ENCODE peak calls at places on chromosome 12, in eight cellular contexts. One of them, this sample, is unnamed.

GRCh38 chr12:66459944-66460482 is 157.7 kb downstream of the HELB start:
- DNase-seq in H1: no peak
- DNase-seq in fibroblast of lung: no peak
- DNase-seq in colonic mucosa: no peak
- DNase-seq in CD8-positive, alpha-beta memory T cell: no peak
- DNase-seq in mammary epithelial cell: no peak
- DNase-seq in OCI-LY7: no peak
- DNase-seq in spleen: no peak
- DNase-seq in this sample: no peak

GRCh38 chr12:85835810-85836715 is at the start of gene RASSF9:
- DNase-seq in H1: no peak
- DNase-seq in fibroblast of lung: peak; percentile 95
- DNase-seq in colonic mucosa: peak; percentile 40
- DNase-seq in CD8-positive, alpha-beta memory T cell: no peak
- DNase-seq in mammary epithelial cell: peak; percentile 86
- DNase-seq in OCI-LY7: no peak
- DNase-seq in spleen: no peak
- DNase-seq in this sample: peak; percentile 68

GRCh38 chr12:103632554-103633216 is 45.6 kb downstream of the STAB2 start:
- DNase-seq in H1: peak; percentile 86
- DNase-seq in fibroblast of lung: no peak
- DNase-seq in colonic mucosa: peak; percentile 80
- DNase-seq in CD8-positive, alpha-beta memory T cell: no peak
- DNase-seq in mammary epithelial cell: peak; percentile 70
- DNase-seq in OCI-LY7: peak; percentile 70
- DNase-seq in spleen: peak; percentile 84
- DNase-seq in this sample: no peak

GRCh38 chr12:110741795-110742717 is 635 bp downstream of the PPP1CC start:
- DNase-seq in H1: no peak
- DNase-seq in fibroblast of lung: peak; percentile 44
- DNase-seq in colonic mucosa: peak; percentile 46
- DNase-seq in CD8-positive, alpha-beta memory T cell: peak; percentile 13
- DNase-seq in mammary epithelial cell: peak; percentile 32
- DNase-seq in OCI-LY7: peak; percentile 57
- DNase-seq in spleen: no peak
- DNase-seq in this sample: no peak

GRCh38 chr12:53577941-53578352 is 48.2 kb downstream of the ATF7 start:
- DNase-seq in H1: no peak
- DNase-seq in fibroblast of lung: no peak
- DNase-seq in colonic mucosa: no peak
- DNase-seq in CD8-positive, alpha-beta memory T cell: no peak
- DNase-seq in mammary epithelial cell: no peak
- DNase-seq in OCI-LY7: no peak
- DNase-seq in spleen: no peak
- DNase-seq in this sample: no peak

GRCh38 chr12:12655061-12655460 is 40.9 kb downstream of the GPR19 start:
- DNase-seq in H1: no peak
- DNase-seq in fibroblast of lung: no peak
- DNase-seq in colonic mucosa: no peak
- DNase-seq in CD8-positive, alpha-beta memory T cell: no peak
- DNase-seq in mammary epithelial cell: no peak
- DNase-seq in OCI-LY7: no peak
- DNase-seq in spleen: no peak
- DNase-seq in this sample: no peak

GRCh38 chr12:92292016-92292415 is 146.4 kb upstream of the BTG1 start:
- DNase-seq in H1: no peak
- DNase-seq in fibroblast of lung: no peak
- DNase-seq in colonic mucosa: no peak
- DNase-seq in CD8-positive, alpha-beta memory T cell: no peak
- DNase-seq in mammary epithelial cell: no peak
- DNase-seq in OCI-LY7: no peak
- DNase-seq in spleen: no peak
- DNase-seq in this sample: no peak

GRCh38 chr12:51886021-51886710 is 1.7 kb upstream of the ANKRD33 start:
- DNase-seq in H1: no peak
- DNase-seq in fibroblast of lung: peak; percentile 92
- DNase-seq in colonic mucosa: peak; percentile 59
- DNase-seq in CD8-positive, alpha-beta memory T cell: peak; percentile 28
- DNase-seq in mammary epithelial cell: peak; percentile 73
- DNase-seq in OCI-LY7: peak; percentile 73
- DNase-seq in spleen: peak; percentile 86
- DNase-seq in this sample: peak; percentile 87

GRCh38 chr12:26195641-26196423 is 459 bp downstream of the SSPN start:
- DNase-seq in H1: no peak
- DNase-seq in fibroblast of lung: peak; percentile 62
- DNase-seq in colonic mucosa: peak; percentile 60
- DNase-seq in CD8-positive, alpha-beta memory T cell: no peak
- DNase-seq in mammary epithelial cell: peak; percentile 70
- DNase-seq in OCI-LY7: no peak
- DNase-seq in spleen: peak; percentile 81
- DNase-seq in this sample: peak; percentile 59

GRCh38 chr12:58465418-58465817 is 454.9 kb downstream of the LRIG3 start:
- DNase-seq in H1: no peak
- DNase-seq in fibroblast of lung: peak; percentile 50
- DNase-seq in colonic mucosa: no peak
- DNase-seq in CD8-positive, alpha-beta memory T cell: no peak
- DNase-seq in mammary epithelial cell: no peak
- DNase-seq in OCI-LY7: no peak
- DNase-seq in spleen: no peak
- DNase-seq in this sample: no peak

GRCh38 chr12:6772729-6773661 is 675 bp downstream of the LAG3 start:
- DNase-seq in H1: no peak
- DNase-seq in fibroblast of lung: no peak
- DNase-seq in colonic mucosa: no peak
- DNase-seq in CD8-positive, alpha-beta memory T cell: no peak
- DNase-seq in mammary epithelial cell: no peak
- DNase-seq in OCI-LY7: no peak
- DNase-seq in spleen: no peak
- DNase-seq in this sample: no peak
- H3K4me3 ChIP-seq in H1: peak overlapping the region; percentile 32
- H3K4me3 ChIP-seq in fibroblast of lung: no peak overlapping the region
- H3K4me3 ChIP-seq in colonic mucosa: peak overlapping the region; percentile 9
- H3K4me3 ChIP-seq in CD8-positive, alpha-beta memory T cell: peak overlapping the region; percentile 40
- H3K4me3 ChIP-seq in mammary epithelial cell: no peak overlapping the region
- H3K4me3 ChIP-seq in OCI-LY7: no peak overlapping the region
- H3K4me3 ChIP-seq in spleen: peak overlapping the region; percentile 29
- H3K4me3 ChIP-seq in this sample: no peak overlapping the region

GRCh38 chr12:19584734-19585133 is 145.4 kb downstream of the AEBP2 start:
- DNase-seq in H1: no peak
- DNase-seq in fibroblast of lung: no peak
- DNase-seq in colonic mucosa: no peak
- DNase-seq in CD8-positive, alpha-beta memory T cell: peak; percentile 22
- DNase-seq in mammary epithelial cell: no peak
- DNase-seq in OCI-LY7: no peak
- DNase-seq in spleen: no peak
- DNase-seq in this sample: no peak
- H3K9me3 ChIP-seq in H1: peaks cover 29% of the 10 kb centered on the region
- H3K9me3 ChIP-seq in fibroblast of lung: no peaks in the 10 kb centered on the region
- H3K9me3 ChIP-seq in colonic mucosa: no peaks in the 10 kb centered on the region
- H3K9me3 ChIP-seq in CD8-positive, alpha-beta memory T cell: peaks cover 23% of the 10 kb centered on the region
- H3K9me3 ChIP-seq in mammary epithelial cell: no peaks in the 10 kb centered on the region
- H3K9me3 ChIP-seq in OCI-LY7: no peaks in the 10 kb centered on the region
- H3K9me3 ChIP-seq in spleen: peaks cover 56% of the 10 kb centered on the region
- H3K9me3 ChIP-seq in this sample: no peaks in the 10 kb centered on the region

DNA sequence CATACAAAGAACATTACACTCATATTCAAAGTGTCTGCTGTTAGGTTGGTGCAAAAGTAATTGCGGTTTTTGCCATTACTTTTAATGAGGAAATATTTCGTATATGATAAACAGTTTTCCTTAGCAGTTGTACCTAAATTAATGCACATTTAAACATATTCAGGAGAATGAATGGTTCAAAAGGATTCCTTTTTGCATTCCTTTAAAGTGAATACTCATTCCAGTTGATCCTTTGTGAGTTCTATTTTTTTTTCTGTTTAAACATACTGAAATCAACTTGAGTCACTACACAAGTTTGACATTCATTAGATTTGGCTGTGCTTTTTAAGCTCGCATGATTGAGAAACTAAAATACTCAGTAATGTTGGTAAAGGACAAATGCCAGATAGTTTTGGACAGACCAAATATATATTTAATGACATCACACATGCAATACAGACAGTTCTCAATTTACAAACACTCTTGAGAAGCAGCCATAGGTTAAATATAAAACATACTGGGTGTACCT is 13.8 kb upstream of the SLC38A2 start:
- DNase-seq in H1: no peak
- DNase-seq in fibroblast of lung: peak; percentile 98
- DNase-seq in colonic mucosa: no peak
- DNase-seq in CD8-positive, alpha-beta memory T cell: no peak
- DNase-seq in mammary epithelial cell: peak; percentile 86
- DNase-seq in OCI-LY7: no peak
- DNase-seq in spleen: no peak
- DNase-seq in this sample: no peak
- H3K4me3 ChIP-seq in H1: no peak overlapping the region
- H3K4me3 ChIP-seq in fibroblast of lung: no peak overlapping the region
- H3K4me3 ChIP-seq in colonic mucosa: no peak overlapping the region
- H3K4me3 ChIP-seq in CD8-positive, alpha-beta memory T cell: no peak overlapping the region
- H3K4me3 ChIP-seq in mammary epithelial cell: no peak overlapping the region
- H3K4me3 ChIP-seq in OCI-LY7: peak overlapping the region; percentile 45
- H3K4me3 ChIP-seq in spleen: no peak overlapping the region
- H3K4me3 ChIP-seq in this sample: peak overlapping the region; percentile 36

GRCh38 chr12:132951649-132952048 is 4.5 kb downstream of the ZNF605 start:
- DNase-seq in H1: no peak
- DNase-seq in fibroblast of lung: no peak
- DNase-seq in colonic mucosa: no peak
- DNase-seq in CD8-positive, alpha-beta memory T cell: no peak
- DNase-seq in mammary epithelial cell: no peak
- DNase-seq in OCI-LY7: no peak
- DNase-seq in spleen: no peak
- DNase-seq in this sample: no peak
- H3K9me3 ChIP-seq in H1: peaks cover 65% of the 10 kb centered on the region
- H3K9me3 ChIP-seq in fibroblast of lung: peaks cover 24% of the 10 kb centered on the region
- H3K9me3 ChIP-seq in colonic mucosa: peaks cover 6% of the 10 kb centered on the region
- H3K9me3 ChIP-seq in CD8-positive, alpha-beta memory T cell: no peaks in the 10 kb centered on the region
- H3K9me3 ChIP-seq in mammary epithelial cell: peaks cover 49% of the 10 kb centered on the region
- H3K9me3 ChIP-seq in OCI-LY7: peaks cover 34% of the 10 kb centered on the region
- H3K9me3 ChIP-seq in spleen: peaks cover 72% of the 10 kb centered on the region
- H3K9me3 ChIP-seq in this sample: peaks cover 46% of the 10 kb centered on the region

GRCh38 chr12:552466-552865 is 92.7 kb downstream of the B4GALNT3 start:
- DNase-seq in H1: no peak
- DNase-seq in fibroblast of lung: no peak
- DNase-seq in colonic mucosa: no peak
- DNase-seq in CD8-positive, alpha-beta memory T cell: no peak
- DNase-seq in mammary epithelial cell: no peak
- DNase-seq in OCI-LY7: no peak
- DNase-seq in spleen: peak; percentile 44
- DNase-seq in this sample: peak; percentile 69

GRCh38 chr12:553216-554000 is 93.7 kb downstream of the B4GALNT3 start:
- DNase-seq in H1: no peak
- DNase-seq in fibroblast of lung: no peak
- DNase-seq in colonic mucosa: no peak
- DNase-seq in CD8-positive, alpha-beta memory T cell: peak; percentile 72
- DNase-seq in mammary epithelial cell: no peak
- DNase-seq in OCI-LY7: peak; percentile 72
- DNase-seq in spleen: peak; percentile 78
- DNase-seq in this sample: no peak

GRCh38 chr12:556498-556897 is 96.8 kb downstream of the B4GALNT3 start:
- DNase-seq in H1: no peak
- DNase-seq in fibroblast of lung: no peak
- DNase-seq in colonic mucosa: no peak
- DNase-seq in CD8-positive, alpha-beta memory T cell: no peak
- DNase-seq in mammary epithelial cell: no peak
- DNase-seq in OCI-LY7: no peak
- DNase-seq in spleen: no peak
- DNase-seq in this sample: peak; percentile 53

GRCh38 chr12:550473-551260 is 90.9 kb downstream of the B4GALNT3 start:
- DNase-seq in H1: no peak
- DNase-seq in fibroblast of lung: no peak
- DNase-seq in colonic mucosa: no peak
- DNase-seq in CD8-positive, alpha-beta memory T cell: no peak
- DNase-seq in mammary epithelial cell: no peak
- DNase-seq in OCI-LY7: no peak
- DNase-seq in spleen: peak; percentile 61
- DNase-seq in this sample: peak; percentile 69

DNA sequence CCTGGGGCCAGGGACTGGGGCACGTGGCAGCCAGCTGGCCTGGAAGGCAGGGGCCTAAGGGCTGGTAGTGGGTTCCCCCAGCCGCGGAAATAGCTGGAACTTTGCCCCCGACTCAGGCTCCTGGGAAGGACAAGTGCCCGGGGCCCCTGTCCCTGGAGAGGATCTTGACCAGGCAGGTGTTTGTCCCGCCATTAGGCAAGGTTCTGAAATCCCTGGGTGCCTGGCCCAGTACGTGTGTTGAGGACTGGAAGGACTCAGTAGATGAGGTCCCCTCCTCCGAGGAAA is 94.2 kb downstream of the B4GALNT3 start:
- DNase-seq in H1: no peak
- DNase-seq in fibroblast of lung: no peak
- DNase-seq in colonic mucosa: no peak
- DNase-seq in CD8-positive, alpha-beta memory T cell: no peak
- DNase-seq in mammary epithelial cell: no peak
- DNase-seq in OCI-LY7: no peak
- DNase-seq in spleen: peak; percentile 58
- DNase-seq in this sample: no peak
- H3K4me3 ChIP-seq in H1: no peak overlapping the region
- H3K4me3 ChIP-seq in fibroblast of lung: no peak overlapping the region
- H3K4me3 ChIP-seq in colonic mucosa: no peak overlapping the region
- H3K4me3 ChIP-seq in CD8-positive, alpha-beta memory T cell: peak overlapping the region; percentile 32
- H3K4me3 ChIP-seq in mammary epithelial cell: no peak overlapping the region
- H3K4me3 ChIP-seq in OCI-LY7: peak overlapping the region; percentile 65
- H3K4me3 ChIP-seq in spleen: no peak overlapping the region
- H3K4me3 ChIP-seq in this sample: peak overlapping the region; percentile 35